ENCODE peak calls at places on chromosome 18, in five cellular contexts. One of them, this sample, is unnamed.

GRCh38 chr18:12239426-12239825 is 14.7 kb upstream of the CIDEA start:
- DNase-seq in fibroblast of lung: no peak
- DNase-seq in mammary epithelial cell: no peak
- DNase-seq in CD8-positive, alpha-beta memory T cell: no peak
- DNase-seq in hepatocyte: no peak
- DNase-seq in this sample: peak; percentile 40

GRCh38 chr18:26322892-26323653 is 96.8 kb downstream of the TAF4B start:
- DNase-seq in fibroblast of lung: peak; percentile 31
- DNase-seq in mammary epithelial cell: peak; percentile 63
- DNase-seq in CD8-positive, alpha-beta memory T cell: no peak
- DNase-seq in hepatocyte: no peak
- DNase-seq in this sample: peak; percentile 16

GRCh38 chr18:63067939-63068338 is 251.6 kb downstream of the BCL2 start:
- DNase-seq in fibroblast of lung: no peak
- DNase-seq in mammary epithelial cell: peak; percentile 49
- DNase-seq in CD8-positive, alpha-beta memory T cell: no peak
- DNase-seq in hepatocyte: no peak
- DNase-seq in this sample: no peak

GRCh38 chr18:13220326-13220991 is 1.9 kb downstream of the LDLRAD4 start:
- DNase-seq in fibroblast of lung: no peak
- DNase-seq in mammary epithelial cell: no peak
- DNase-seq in CD8-positive, alpha-beta memory T cell: no peak
- DNase-seq in hepatocyte: peak; percentile 34
- DNase-seq in this sample: no peak

GRCh38 chr18:76803814-76804213 is 18.5 kb upstream of the ZNF236 start:
- DNase-seq in fibroblast of lung: peak; percentile 55
- DNase-seq in mammary epithelial cell: peak; percentile 69
- DNase-seq in CD8-positive, alpha-beta memory T cell: peak; percentile 56
- DNase-seq in hepatocyte: peak; percentile 73
- DNase-seq in this sample: peak; percentile 57

GRCh38 chr18:14978962-14979535 is 231.1 kb downstream of the ANKRD30B start:
- DNase-seq in fibroblast of lung: peak; percentile 58
- DNase-seq in mammary epithelial cell: no peak
- DNase-seq in CD8-positive, alpha-beta memory T cell: no peak
- DNase-seq in hepatocyte: no peak
- DNase-seq in this sample: no peak

GRCh38 chr18:9025104-9025838 is 77.2 kb upstream of the NDUFV2 start:
- DNase-seq in fibroblast of lung: peak; percentile 16
- DNase-seq in mammary epithelial cell: peak; percentile 42
- DNase-seq in CD8-positive, alpha-beta memory T cell: no peak
- DNase-seq in hepatocyte: peak; percentile 22
- DNase-seq in this sample: no peak

GRCh38 chr18:45688113-45688512 is 35.9 kb upstream of the SLC14A1 start:
- DNase-seq in fibroblast of lung: peak; percentile 43
- DNase-seq in mammary epithelial cell: no peak
- DNase-seq in CD8-positive, alpha-beta memory T cell: no peak
- DNase-seq in hepatocyte: no peak
- DNase-seq in this sample: peak; percentile 40

GRCh38 chr18:68172842-68173549 is 541.9 kb downstream of the TMX3 start:
- DNase-seq in fibroblast of lung: no peak
- DNase-seq in mammary epithelial cell: no peak
- DNase-seq in CD8-positive, alpha-beta memory T cell: no peak
- DNase-seq in hepatocyte: peak; percentile 16
- DNase-seq in this sample: no peak

GRCh38 chr18:62778976-62779869 is 63.9 kb downstream of the PHLPP1 start:
- DNase-seq in fibroblast of lung: no peak
- DNase-seq in mammary epithelial cell: no peak
- DNase-seq in CD8-positive, alpha-beta memory T cell: no peak
- DNase-seq in hepatocyte: no peak
- DNase-seq in this sample: no peak

GRCh38 chr18:26863122-26863879 is 2.2 kb downstream of the AQP4 start:
- DNase-seq in fibroblast of lung: no peak
- DNase-seq in mammary epithelial cell: peak; percentile 34
- DNase-seq in CD8-positive, alpha-beta memory T cell: no peak
- DNase-seq in hepatocyte: peak; percentile 64
- DNase-seq in this sample: no peak

GRCh38 chr18:55587341-55588000 is 521 bp downstream of the TCF4 start:
- DNase-seq in fibroblast of lung: peak; percentile 71
- DNase-seq in mammary epithelial cell: peak; percentile 12
- DNase-seq in CD8-positive, alpha-beta memory T cell: no peak
- DNase-seq in hepatocyte: peak; percentile 37
- DNase-seq in this sample: peak; percentile 14

GRCh38 chr18:2848879-2849254 is 2.1 kb downstream of the EMILIN2 start:
- DNase-seq in fibroblast of lung: no peak
- DNase-seq in mammary epithelial cell: no peak
- DNase-seq in CD8-positive, alpha-beta memory T cell: no peak
- DNase-seq in hepatocyte: no peak
- DNase-seq in this sample: no peak

GRCh38 chr18:46632401-46633089 is 24.5 kb downstream of the LOXHD1 start:
- DNase-seq in fibroblast of lung: no peak
- DNase-seq in mammary epithelial cell: peak; percentile 91
- DNase-seq in CD8-positive, alpha-beta memory T cell: no peak
- DNase-seq in hepatocyte: no peak
- DNase-seq in this sample: no peak

GRCh38 chr18:33181016-33181415 is 259.5 kb downstream of the CCDC178 start:
- DNase-seq in fibroblast of lung: no peak
- DNase-seq in mammary epithelial cell: no peak
- DNase-seq in CD8-positive, alpha-beta memory T cell: no peak
- DNase-seq in hepatocyte: no peak
- DNase-seq in this sample: no peak

GRCh38 chr18:76476665-76477561 is 18.1 kb downstream of the ZNF516 start:
- DNase-seq in fibroblast of lung: peak; percentile 96
- DNase-seq in mammary epithelial cell: no peak
- DNase-seq in CD8-positive, alpha-beta memory T cell: no peak
- DNase-seq in hepatocyte: peak; percentile 76
- DNase-seq in this sample: peak; percentile 82

GRCh38 chr18:62346327-62347090 is 21.4 kb downstream of the TNFRSF11A start:
- DNase-seq in fibroblast of lung: no peak
- DNase-seq in mammary epithelial cell: no peak
- DNase-seq in CD8-positive, alpha-beta memory T cell: no peak
- DNase-seq in hepatocyte: no peak
- DNase-seq in this sample: no peak

GRCh38 chr18:68017385-68017784 is 500.9 kb upstream of the DSEL start:
- DNase-seq in fibroblast of lung: no peak
- DNase-seq in mammary epithelial cell: no peak
- DNase-seq in CD8-positive, alpha-beta memory T cell: no peak
- DNase-seq in hepatocyte: no peak
- DNase-seq in this sample: no peak

GRCh38 chr18:22032392-22032961 is 136.9 kb upstream of the GATA6 start:
- DNase-seq in fibroblast of lung: peak; percentile 40
- DNase-seq in mammary epithelial cell: peak; percentile 97
- DNase-seq in CD8-positive, alpha-beta memory T cell: no peak
- DNase-seq in hepatocyte: peak; percentile 85
- DNase-seq in this sample: peak; percentile 85

GRCh38 chr18:63025251-63025710 is 294.3 kb downstream of the BCL2 start:
- DNase-seq in fibroblast of lung: no peak
- DNase-seq in mammary epithelial cell: peak; percentile 3
- DNase-seq in CD8-positive, alpha-beta memory T cell: no peak
- DNase-seq in hepatocyte: peak; percentile 62
- DNase-seq in this sample: no peak

GRCh38 chr18:3952031-3952430 is 502.1 kb downstream of the TGIF1 start:
- DNase-seq in fibroblast of lung: no peak
- DNase-seq in mammary epithelial cell: no peak
- DNase-seq in CD8-positive, alpha-beta memory T cell: no peak
- DNase-seq in hepatocyte: no peak
- DNase-seq in this sample: no peak

GRCh38 chr18:69651243-69651642 is 250.6 kb downstream of the DOK6 start:
- DNase-seq in fibroblast of lung: no peak
- DNase-seq in mammary epithelial cell: no peak
- DNase-seq in CD8-positive, alpha-beta memory T cell: no peak
- DNase-seq in hepatocyte: no peak
- DNase-seq in this sample: no peak

GRCh38 chr18:21997207-21998143 is 171.9 kb upstream of the GATA6 start:
- DNase-seq in fibroblast of lung: peak; percentile 62
- DNase-seq in mammary epithelial cell: peak; percentile 32
- DNase-seq in CD8-positive, alpha-beta memory T cell: peak; percentile 9
- DNase-seq in hepatocyte: peak; percentile 75
- DNase-seq in this sample: peak; percentile 18

GRCh38 chr18:9055185-9055584 is 47.3 kb upstream of the NDUFV2 start:
- DNase-seq in fibroblast of lung: peak; percentile 85
- DNase-seq in mammary epithelial cell: peak; percentile 85
- DNase-seq in CD8-positive, alpha-beta memory T cell: no peak
- DNase-seq in hepatocyte: no peak
- DNase-seq in this sample: no peak

GRCh38 chr18:50080932-50081560 is 113.9 kb downstream of the MYO5B start:
- DNase-seq in fibroblast of lung: no peak
- DNase-seq in mammary epithelial cell: peak; percentile 96
- DNase-seq in CD8-positive, alpha-beta memory T cell: no peak
- DNase-seq in hepatocyte: peak; percentile 46
- DNase-seq in this sample: no peak

GRCh38 chr18:43486462-43486861 is 209.2 kb upstream of the SYT4 start:
- DNase-seq in fibroblast of lung: peak; percentile 1
- DNase-seq in mammary epithelial cell: peak; percentile 26
- DNase-seq in CD8-positive, alpha-beta memory T cell: no peak
- DNase-seq in hepatocyte: no peak
- DNase-seq in this sample: no peak

DNA sequence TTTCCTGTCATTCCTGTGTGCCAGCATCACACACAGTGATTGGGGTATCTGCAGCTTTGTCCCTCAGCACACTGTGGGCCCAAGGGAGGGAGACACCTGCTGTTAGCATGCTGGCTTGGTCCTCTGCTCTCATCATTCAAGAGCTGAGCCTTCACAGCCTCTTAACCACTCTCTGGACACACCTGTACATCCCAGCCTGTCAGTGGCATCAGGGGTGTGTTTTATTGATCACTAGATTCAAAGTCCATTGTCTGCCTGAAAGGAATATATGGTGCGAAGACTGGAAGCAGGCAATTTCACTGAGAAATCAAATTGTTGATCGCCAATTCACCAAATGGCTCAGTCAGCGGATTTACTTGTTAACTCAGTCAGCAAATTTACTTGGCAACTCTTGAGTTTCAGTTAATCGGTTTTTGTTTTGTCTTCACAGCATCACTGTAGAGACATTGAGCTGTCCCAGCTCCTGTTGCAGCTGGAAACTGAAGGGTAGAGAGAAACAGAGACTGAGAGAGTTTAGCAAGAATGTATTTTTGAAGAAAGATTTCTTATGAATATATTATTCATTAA is 56.3 kb upstream of the TMEM200C start:
- DNase-seq in fibroblast of lung: no peak
- DNase-seq in mammary epithelial cell: no peak
- DNase-seq in CD8-positive, alpha-beta memory T cell: no peak
- DNase-seq in hepatocyte: no peak
- DNase-seq in this sample: no peak
- H3K27ac ChIP-seq in fibroblast of lung: no peak overlapping the region
- H3K27ac ChIP-seq in mammary epithelial cell: no peak overlapping the region
- H3K27ac ChIP-seq in CD8-positive, alpha-beta memory T cell: no peak overlapping the region
- H3K27ac ChIP-seq in hepatocyte: no peak overlapping the region
- H3K27ac ChIP-seq in this sample: no peak overlapping the region

GRCh38 chr18:35861367-35862114 is 110.9 kb upstream of the RMP24 start:
- DNase-seq in fibroblast of lung: no peak
- DNase-seq in mammary epithelial cell: peak; percentile 42
- DNase-seq in CD8-positive, alpha-beta memory T cell: no peak
- DNase-seq in hepatocyte: no peak
- DNase-seq in this sample: peak; percentile 6

GRCh38 chr18:35856178-35856577 is 116.3 kb upstream of the RMP24 start:
- DNase-seq in fibroblast of lung: no peak
- DNase-seq in mammary epithelial cell: no peak
- DNase-seq in CD8-positive, alpha-beta memory T cell: no peak
- DNase-seq in hepatocyte: no peak
- DNase-seq in this sample: no peak

GRCh38 chr18:35862115-35862640 is 110.3 kb upstream of the RMP24 start:
- DNase-seq in fibroblast of lung: no peak
- DNase-seq in mammary epithelial cell: peak; percentile 19
- DNase-seq in CD8-positive, alpha-beta memory T cell: no peak
- DNase-seq in hepatocyte: no peak
- DNase-seq in this sample: no peak
- H3K27ac ChIP-seq in fibroblast of lung: no peak overlapping the region
- H3K27ac ChIP-seq in mammary epithelial cell: no peak overlapping the region
- H3K27ac ChIP-seq in CD8-positive, alpha-beta memory T cell: no peak overlapping the region
- H3K27ac ChIP-seq in hepatocyte: no peak overlapping the region
- H3K27ac ChIP-seq in this sample: no peak overlapping the region

GRCh38 chr18:23317975-23318675 is 135.0 kb upstream of the RIOK3 start:
- DNase-seq in fibroblast of lung: no peak
- DNase-seq in mammary epithelial cell: peak; percentile 74
- DNase-seq in CD8-positive, alpha-beta memory T cell: no peak
- DNase-seq in hepatocyte: no peak
- DNase-seq in this sample: peak; percentile 70
- H3K27ac ChIP-seq in fibroblast of lung: no peak overlapping the region
- H3K27ac ChIP-seq in mammary epithelial cell: no peak overlapping the region
- H3K27ac ChIP-seq in CD8-positive, alpha-beta memory T cell: no peak overlapping the region
- H3K27ac ChIP-seq in hepatocyte: no peak overlapping the region
- H3K27ac ChIP-seq in this sample: peak overlapping the region; percentile 20

GRCh38 chr18:48786621-48787522 is 163.9 kb downstream of the SMAD7 start:
- DNase-seq in fibroblast of lung: no peak
- DNase-seq in mammary epithelial cell: no peak
- DNase-seq in CD8-positive, alpha-beta memory T cell: no peak
- DNase-seq in hepatocyte: no peak
- DNase-seq in this sample: no peak

GRCh38 chr18:48785686-48786470 is 164.9 kb downstream of the SMAD7 start:
- DNase-seq in fibroblast of lung: no peak
- DNase-seq in mammary epithelial cell: no peak
- DNase-seq in CD8-positive, alpha-beta memory T cell: no peak
- DNase-seq in hepatocyte: no peak
- DNase-seq in this sample: no peak

GRCh38 chr18:48788378-48788777 is 162.4 kb downstream of the SMAD7 start:
- DNase-seq in fibroblast of lung: no peak
- DNase-seq in mammary epithelial cell: no peak
- DNase-seq in CD8-positive, alpha-beta memory T cell: no peak
- DNase-seq in hepatocyte: no peak
- DNase-seq in this sample: no peak

GRCh38 chr18:48789259-48789812 is 161.4 kb downstream of the SMAD7 start:
- DNase-seq in fibroblast of lung: no peak
- DNase-seq in mammary epithelial cell: no peak
- DNase-seq in CD8-positive, alpha-beta memory T cell: no peak
- DNase-seq in hepatocyte: no peak
- DNase-seq in this sample: no peak

DNA sequence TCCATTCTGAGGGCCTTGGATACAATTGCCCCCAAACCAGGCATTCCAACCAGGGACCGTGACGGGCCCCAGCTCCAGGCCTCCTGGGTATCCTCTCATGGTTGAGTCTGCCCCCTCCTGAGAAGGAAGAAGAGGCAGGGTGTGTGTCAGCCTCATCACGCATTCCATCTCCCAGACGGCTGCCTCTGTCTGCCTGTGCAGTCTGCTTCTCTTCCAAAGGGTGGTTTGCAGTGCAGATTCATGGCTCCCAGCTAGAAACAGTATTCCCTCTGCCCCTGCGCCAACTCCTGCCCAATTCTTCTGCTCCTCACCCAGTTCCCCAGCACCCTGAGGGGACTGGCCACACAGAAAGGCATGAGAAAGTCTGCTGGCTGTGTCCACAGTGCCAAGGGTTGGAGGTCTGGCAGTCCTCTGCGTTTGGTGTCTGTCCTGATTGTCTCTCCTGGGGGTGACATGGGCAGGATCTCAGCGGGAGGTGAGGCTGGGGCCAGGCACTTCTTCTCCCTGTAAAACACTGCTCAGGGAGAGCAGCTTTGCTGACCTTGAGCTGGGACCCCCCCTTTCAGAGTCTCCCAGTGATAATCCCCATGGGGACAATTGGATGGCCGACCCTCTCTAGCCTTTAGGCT is 163.1 kb downstream of the SMAD7 start:
- DNase-seq in fibroblast of lung: no peak
- DNase-seq in mammary epithelial cell: no peak
- DNase-seq in CD8-positive, alpha-beta memory T cell: no peak
- DNase-seq in hepatocyte: no peak
- DNase-seq in this sample: peak; percentile 70
- H3K27ac ChIP-seq in fibroblast of lung: no peak overlapping the region
- H3K27ac ChIP-seq in mammary epithelial cell: no peak overlapping the region
- H3K27ac ChIP-seq in CD8-positive, alpha-beta memory T cell: no peak overlapping the region
- H3K27ac ChIP-seq in hepatocyte: peak overlapping the region; percentile 49
- H3K27ac ChIP-seq in this sample: peak overlapping the region; percentile 54